ENCODE peak calls at places on chromosomes 16 and 17, in nine cellular contexts. B is ACHN; V is nucleus accumbens; A is head of caudate nucleus; K is mucosa of gallbladder; U is GM19239; E is cardiac muscle cell; I is stimulated activated naive CD8-positive, alpha-beta T cell treated with anti-CD3 and anti-CD28 coated beads, Interleukin-15, Interleukin-2, amounts not matched to agents 100 U/mL and 50 U/mL, for 24 hours; H is iris pigment epithelial cell. Q is an unnamed sample.

GRCh38 chr17:8711291-8711690 is 33.3 kb downstream of the CCDC42 start:
- DNase-seq in E (no peak), K (no peak), H (no peak), B (no peak), I (no peak), A (no peak), V (no peak), U (no peak), Q (no peak)

GRCh38 chr17:1362964-1363363 is 37.1 kb downstream of the YWHAE start:
- DNase-seq in U (no peak), V (no peak), H (peak), K (no peak), I (no peak), A (no peak), B (no peak), E (no peak), Q (no peak)

GRCh38 chr16:2471016-2471652 is at the start of gene NTN3:
- DNase-seq in B (no peak), H (no peak), E (peak), U (no peak), I (peak), V (no peak), K (no peak), A (no peak), Q (peak)

GRCh38 chr17:74922694-74923537 is at the start of gene USH1G:
- DNase-seq in U (peak), V (no peak), I (peak), E (peak), A (no peak), K (no peak), H (no peak), B (no peak), Q (peak)

GRCh38 chr16:3570420-3571062 is 6.7 kb downstream of the NLRC3 start:
- DNase-seq in V (no peak), E (no peak), A (no peak), U (no peak), K (no peak), H (no peak), I (no peak), B (no peak), Q (no peak)

GRCh38 chr17:35373532-35373983 is at the start of gene SLFN11:
- DNase-seq in V (peak), I (peak), H (peak), U (peak), K (peak), A (peak), E (no peak), B (peak), Q (peak)

GRCh38 chr16:5016967-5017677 is 16.6 kb downstream of the NAGPA start:
- DNase-seq in U (no peak), A (no peak), I (no peak), K (no peak), E (no peak), V (no peak), H (no peak), B (no peak), Q (no peak)

GRCh38 chr16:17413508-17413907 is 57.3 kb downstream of the XYLT1 start:
- DNase-seq in I (no peak), A (no peak), U (no peak), H (no peak), K (no peak), V (no peak), E (no peak), B (no peak), Q (no peak)

GRCh38 chr17:77645441-77646430 is 312.8 kb upstream of the TNRC6C start:
- DNase-seq in A (no peak), H (peak), I (peak), E (no peak), V (no peak), U (no peak), K (no peak), B (no peak), Q (no peak)

GRCh38 chr17:41521574-41522261 is 3.0 kb upstream of the KRT15 start:
- DNase-seq in H (peak), B (peak), V (no peak), E (no peak), I (no peak), K (peak), A (no peak), U (no peak), Q (peak)

GRCh38 chr16:1920727-1921155 is 2.5 kb upstream of the HS3ST6 start:
- DNase-seq in H (peak), I (peak), V (no peak), E (peak), B (peak), A (no peak), K (no peak), U (no peak), Q (peak)

GRCh38 chr16:22386976-22387375 is 12.6 kb upstream of the CDR2 start:
- DNase-seq in K (no peak), H (peak), E (no peak), B (peak), I (no peak), A (no peak), V (no peak), U (no peak), Q (no peak)

GRCh38 chr17:43945074-43945824 is 3.0 kb upstream of the PPY start:
- DNase-seq in U (no peak), K (no peak), B (no peak), V (no peak), H (no peak), A (no peak), E (no peak), I (no peak), Q (no peak)

GRCh38 chr17:82734987-82735866 is at the start of gene FN3K:
- DNase-seq in V (peak), I (peak), K (peak), U (no peak), A (peak), B (peak), H (peak), E (peak), Q (peak)

GRCh38 chr17:7479389-7480192 is at the start of gene ZBTB4:
- DNase-seq in K (no peak), E (peak), U (peak), I (peak), B (peak), V (peak), A (peak), H (peak), Q (peak)

GRCh38 chr17:38861399-38861843 is 7.9 kb upstream of the RPL23 start:
- DNase-seq in H (no peak), A (no peak), E (no peak), V (no peak), U (no peak), B (peak), I (peak), K (no peak), Q (no peak)

GRCh38 chr16:9039208-9039607 is 52.2 kb upstream of the HAPSTR1 start:
- DNase-seq in A (no peak), I (no peak), U (no peak), K (no peak), V (no peak), E (peak), H (peak), B (no peak), Q (no peak)